ENCODE peak calls at places on chromosomes 13 and 19, in ten cellular contexts. One of them, this sample, is unnamed.

GRCh38 chr13:105346141-105346766 is 1189.2 kb downstream of the EFNB2 start:
- DNase-seq in astrocyte: peak; percentile 92
- DNase-seq in OCI-LY7: no peak
- DNase-seq in thyroid gland: no peak
- DNase-seq in esophagus muscularis mucosa: no peak
- DNase-seq in H9: no peak
- DNase-seq in heart left ventricle: no peak
- DNase-seq in CD8-positive, alpha-beta memory T cell: no peak
- DNase-seq in neuronal stem cell: no peak
- DNase-seq in effector memory CD4-positive, alpha-beta T cell: no peak
- DNase-seq in this sample: no peak

GRCh38 chr19:18634612-18635290 is 2.1 kb upstream of the KLHL26 start:
- DNase-seq in astrocyte: no peak
- DNase-seq in OCI-LY7: no peak
- DNase-seq in thyroid gland: peak; percentile 67
- DNase-seq in esophagus muscularis mucosa: no peak
- DNase-seq in H9: no peak
- DNase-seq in heart left ventricle: no peak
- DNase-seq in CD8-positive, alpha-beta memory T cell: no peak
- DNase-seq in neuronal stem cell: no peak
- DNase-seq in effector memory CD4-positive, alpha-beta T cell: no peak
- DNase-seq in this sample: no peak

GRCh38 chr13:44752184-44752583 is 176.1 kb upstream of the TSC22D1 start:
- DNase-seq in astrocyte: no peak
- DNase-seq in OCI-LY7: no peak
- DNase-seq in thyroid gland: no peak
- DNase-seq in esophagus muscularis mucosa: no peak
- DNase-seq in H9: no peak
- DNase-seq in heart left ventricle: no peak
- DNase-seq in CD8-positive, alpha-beta memory T cell: no peak
- DNase-seq in neuronal stem cell: no peak
- DNase-seq in effector memory CD4-positive, alpha-beta T cell: no peak
- DNase-seq in this sample: no peak

GRCh38 chr19:2171349-2172145 is 7.8 kb downstream of the DOT1L start:
- DNase-seq in astrocyte: no peak
- DNase-seq in OCI-LY7: peak; percentile 82
- DNase-seq in thyroid gland: peak; percentile 30
- DNase-seq in esophagus muscularis mucosa: no peak
- DNase-seq in H9: peak; percentile 71
- DNase-seq in heart left ventricle: peak; percentile 56
- DNase-seq in CD8-positive, alpha-beta memory T cell: peak; percentile 66
- DNase-seq in neuronal stem cell: no peak
- DNase-seq in effector memory CD4-positive, alpha-beta T cell: peak; percentile 68
- DNase-seq in this sample: peak; percentile 77

GRCh38 chr19:14595558-14595957 is 12.7 kb downstream of the CLEC17A start:
- DNase-seq in astrocyte: no peak
- DNase-seq in OCI-LY7: no peak
- DNase-seq in thyroid gland: no peak
- DNase-seq in esophagus muscularis mucosa: no peak
- DNase-seq in H9: no peak
- DNase-seq in heart left ventricle: no peak
- DNase-seq in CD8-positive, alpha-beta memory T cell: no peak
- DNase-seq in neuronal stem cell: no peak
- DNase-seq in effector memory CD4-positive, alpha-beta T cell: no peak
- DNase-seq in this sample: no peak

GRCh38 chr19:17553256-17553655 is 2.2 kb upstream of the COLGALT1 start:
- DNase-seq in astrocyte: peak; percentile 91
- DNase-seq in OCI-LY7: no peak
- DNase-seq in thyroid gland: peak; percentile 14
- DNase-seq in esophagus muscularis mucosa: no peak
- DNase-seq in H9: peak; percentile 41
- DNase-seq in heart left ventricle: peak; percentile 85
- DNase-seq in CD8-positive, alpha-beta memory T cell: no peak
- DNase-seq in neuronal stem cell: no peak
- DNase-seq in effector memory CD4-positive, alpha-beta T cell: no peak
- DNase-seq in this sample: no peak

GRCh38 chr19:16682539-16682938 is 21.6 kb downstream of the TMEM38A start:
- DNase-seq in astrocyte: no peak
- DNase-seq in OCI-LY7: no peak
- DNase-seq in thyroid gland: no peak
- DNase-seq in esophagus muscularis mucosa: no peak
- DNase-seq in H9: no peak
- DNase-seq in heart left ventricle: no peak
- DNase-seq in CD8-positive, alpha-beta memory T cell: no peak
- DNase-seq in neuronal stem cell: no peak
- DNase-seq in effector memory CD4-positive, alpha-beta T cell: no peak
- DNase-seq in this sample: no peak

GRCh38 chr13:44415815-44416214 is 42.2 kb downstream of the SERP2 start:
- DNase-seq in astrocyte: no peak
- DNase-seq in OCI-LY7: no peak
- DNase-seq in thyroid gland: no peak
- DNase-seq in esophagus muscularis mucosa: no peak
- DNase-seq in H9: peak; percentile 50
- DNase-seq in heart left ventricle: no peak
- DNase-seq in CD8-positive, alpha-beta memory T cell: no peak
- DNase-seq in neuronal stem cell: no peak
- DNase-seq in effector memory CD4-positive, alpha-beta T cell: no peak
- DNase-seq in this sample: no peak

GRCh38 chr13:23436680-23437079 is 3.2 kb upstream of the SACS start:
- DNase-seq in astrocyte: no peak
- DNase-seq in OCI-LY7: no peak
- DNase-seq in thyroid gland: no peak
- DNase-seq in esophagus muscularis mucosa: no peak
- DNase-seq in H9: no peak
- DNase-seq in heart left ventricle: no peak
- DNase-seq in CD8-positive, alpha-beta memory T cell: no peak
- DNase-seq in neuronal stem cell: no peak
- DNase-seq in effector memory CD4-positive, alpha-beta T cell: no peak
- DNase-seq in this sample: no peak

GRCh38 chr19:5932146-5932545 is 18.1 kb downstream of the CAPS start:
- DNase-seq in astrocyte: no peak
- DNase-seq in OCI-LY7: no peak
- DNase-seq in thyroid gland: no peak
- DNase-seq in esophagus muscularis mucosa: no peak
- DNase-seq in H9: no peak
- DNase-seq in heart left ventricle: no peak
- DNase-seq in CD8-positive, alpha-beta memory T cell: no peak
- DNase-seq in neuronal stem cell: no peak
- DNase-seq in effector memory CD4-positive, alpha-beta T cell: no peak
- DNase-seq in this sample: no peak

GRCh38 chr19:1503089-1503924 is 9.5 kb downstream of the ADAMTSL5 start:
- DNase-seq in astrocyte: no peak
- DNase-seq in OCI-LY7: peak; percentile 77
- DNase-seq in thyroid gland: peak; percentile 31
- DNase-seq in esophagus muscularis mucosa: no peak
- DNase-seq in H9: peak; percentile 79
- DNase-seq in heart left ventricle: no peak
- DNase-seq in CD8-positive, alpha-beta memory T cell: peak; percentile 51
- DNase-seq in neuronal stem cell: no peak
- DNase-seq in effector memory CD4-positive, alpha-beta T cell: peak; percentile 24
- DNase-seq in this sample: peak; percentile 51

GRCh38 chr19:6259312-6259861 is 20.4 kb downstream of the MLLT1 start:
- DNase-seq in astrocyte: no peak
- DNase-seq in OCI-LY7: no peak
- DNase-seq in thyroid gland: peak; percentile 43
- DNase-seq in esophagus muscularis mucosa: no peak
- DNase-seq in H9: no peak
- DNase-seq in heart left ventricle: no peak
- DNase-seq in CD8-positive, alpha-beta memory T cell: no peak
- DNase-seq in neuronal stem cell: no peak
- DNase-seq in effector memory CD4-positive, alpha-beta T cell: no peak
- DNase-seq in this sample: no peak

GRCh38 chr19:10009269-10009665 is 1.0 kb downstream of the COL5A3 start:
- DNase-seq in astrocyte: peak; percentile 57
- DNase-seq in OCI-LY7: no peak
- DNase-seq in thyroid gland: peak; percentile 35
- DNase-seq in esophagus muscularis mucosa: peak; percentile 92
- DNase-seq in H9: peak; percentile 63
- DNase-seq in heart left ventricle: peak; percentile 85
- DNase-seq in CD8-positive, alpha-beta memory T cell: peak; percentile 59
- DNase-seq in neuronal stem cell: peak; percentile 70
- DNase-seq in effector memory CD4-positive, alpha-beta T cell: peak; percentile 9
- DNase-seq in this sample: peak; percentile 64

GRCh38 chr13:25753976-25754375 is 297.8 kb downstream of the SHISA2 start:
- DNase-seq in astrocyte: peak; percentile 56
- DNase-seq in OCI-LY7: no peak
- DNase-seq in thyroid gland: no peak
- DNase-seq in esophagus muscularis mucosa: no peak
- DNase-seq in H9: no peak
- DNase-seq in heart left ventricle: no peak
- DNase-seq in CD8-positive, alpha-beta memory T cell: no peak
- DNase-seq in neuronal stem cell: no peak
- DNase-seq in effector memory CD4-positive, alpha-beta T cell: no peak
- DNase-seq in this sample: no peak

GRCh38 chr19:38004505-38005223 is 97.7 kb downstream of the SIPA1L3 start:
- DNase-seq in astrocyte: peak; percentile 96
- DNase-seq in OCI-LY7: peak; percentile 93
- DNase-seq in thyroid gland: peak; percentile 63
- DNase-seq in esophagus muscularis mucosa: peak; percentile 95
- DNase-seq in H9: peak; percentile 93
- DNase-seq in heart left ventricle: peak; percentile 85
- DNase-seq in CD8-positive, alpha-beta memory T cell: no peak
- DNase-seq in neuronal stem cell: peak; percentile 86
- DNase-seq in effector memory CD4-positive, alpha-beta T cell: no peak
- DNase-seq in this sample: no peak

DNA sequence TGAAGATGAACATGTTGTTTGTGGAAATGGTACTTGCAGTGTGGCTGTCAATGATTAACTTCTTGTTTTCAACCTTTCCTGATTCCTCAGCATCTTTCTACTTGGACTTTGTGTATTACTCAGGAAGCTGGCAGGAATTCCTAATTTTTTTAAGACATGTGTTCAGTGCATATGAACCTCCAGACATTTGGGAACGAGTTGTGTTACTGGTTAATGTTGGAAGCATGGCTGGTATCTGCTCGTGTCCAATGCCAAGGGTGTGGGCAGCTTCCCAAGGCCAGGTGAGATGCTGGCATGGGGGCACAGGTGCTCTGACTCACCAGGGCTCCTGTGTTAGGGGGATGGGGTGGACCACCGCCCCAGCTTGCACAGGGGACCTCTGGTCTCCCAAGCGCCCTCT is 61.1 kb upstream of the MCF2L start:
- DNase-seq in astrocyte: no peak
- DNase-seq in OCI-LY7: no peak
- DNase-seq in thyroid gland: no peak
- DNase-seq in esophagus muscularis mucosa: no peak
- DNase-seq in H9: no peak
- DNase-seq in heart left ventricle: no peak
- DNase-seq in CD8-positive, alpha-beta memory T cell: no peak
- DNase-seq in neuronal stem cell: no peak
- DNase-seq in effector memory CD4-positive, alpha-beta T cell: no peak
- DNase-seq in this sample: no peak
- H3K9me3 ChIP-seq in astrocyte: peaks cover 12% of the 10 kb centered on the region
- H3K9me3 ChIP-seq in OCI-LY7: no peaks in the 10 kb centered on the region
- H3K9me3 ChIP-seq in thyroid gland: no peaks in the 10 kb centered on the region
- H3K9me3 ChIP-seq in esophagus muscularis mucosa: peaks cover 14% of the 10 kb centered on the region
- H3K9me3 ChIP-seq in H9: no peaks in the 10 kb centered on the region
- H3K9me3 ChIP-seq in heart left ventricle: peaks cover 7% of the 10 kb centered on the region
- H3K9me3 ChIP-seq in CD8-positive, alpha-beta memory T cell: no peaks in the 10 kb centered on the region
- H3K9me3 ChIP-seq in neuronal stem cell: peaks cover 16% of the 10 kb centered on the region
- H3K9me3 ChIP-seq in effector memory CD4-positive, alpha-beta T cell: peaks cover 8% of the 10 kb centered on the region
- H3K9me3 ChIP-seq in this sample: no peaks in the 10 kb centered on the region

GRCh38 chr13:31972453-31972852 is 59.1 kb upstream of the FRY start:
- DNase-seq in astrocyte: no peak
- DNase-seq in OCI-LY7: no peak
- DNase-seq in thyroid gland: no peak
- DNase-seq in esophagus muscularis mucosa: no peak
- DNase-seq in H9: no peak
- DNase-seq in heart left ventricle: no peak
- DNase-seq in CD8-positive, alpha-beta memory T cell: no peak
- DNase-seq in neuronal stem cell: no peak
- DNase-seq in effector memory CD4-positive, alpha-beta T cell: no peak
- DNase-seq in this sample: no peak
- H3K9me3 ChIP-seq in astrocyte: no peaks in the 10 kb centered on the region
- H3K9me3 ChIP-seq in OCI-LY7: no peaks in the 10 kb centered on the region
- H3K9me3 ChIP-seq in thyroid gland: no peaks in the 10 kb centered on the region
- H3K9me3 ChIP-seq in esophagus muscularis mucosa: no peaks in the 10 kb centered on the region
- H3K9me3 ChIP-seq in H9: no peaks in the 10 kb centered on the region
- H3K9me3 ChIP-seq in heart left ventricle: no peaks in the 10 kb centered on the region
- H3K9me3 ChIP-seq in CD8-positive, alpha-beta memory T cell: no peaks in the 10 kb centered on the region
- H3K9me3 ChIP-seq in neuronal stem cell: no peaks in the 10 kb centered on the region
- H3K9me3 ChIP-seq in effector memory CD4-positive, alpha-beta T cell: no peaks in the 10 kb centered on the region
- H3K9me3 ChIP-seq in this sample: no peaks in the 10 kb centered on the region

DNA sequence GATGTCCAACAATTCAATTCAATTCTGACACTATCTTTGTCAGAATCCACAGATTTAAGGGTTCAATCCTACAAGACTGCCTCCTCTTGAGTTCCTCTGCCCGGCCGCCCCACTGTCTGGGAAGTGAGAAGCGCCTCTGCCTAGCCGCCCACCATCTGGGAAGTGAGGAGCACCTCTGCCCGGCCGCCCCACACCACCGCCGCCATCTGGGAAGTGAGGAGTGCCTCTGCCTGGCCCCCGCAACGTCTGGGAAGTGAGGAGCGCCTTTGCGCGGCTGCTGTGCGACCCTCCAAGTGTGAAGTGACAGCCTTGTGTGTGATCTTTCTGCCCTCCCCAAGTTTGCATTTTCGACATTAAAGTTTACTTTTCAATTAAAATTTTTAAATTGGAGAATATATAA is 6.0 kb downstream of the ZNF614 start:
- DNase-seq in astrocyte: no peak
- DNase-seq in OCI-LY7: no peak
- DNase-seq in thyroid gland: no peak
- DNase-seq in esophagus muscularis mucosa: no peak
- DNase-seq in H9: no peak
- DNase-seq in heart left ventricle: no peak
- DNase-seq in CD8-positive, alpha-beta memory T cell: no peak
- DNase-seq in neuronal stem cell: no peak
- DNase-seq in effector memory CD4-positive, alpha-beta T cell: no peak
- DNase-seq in this sample: no peak
- H3K9me3 ChIP-seq in astrocyte: peaks cover 15% of the 10 kb centered on the region
- H3K9me3 ChIP-seq in OCI-LY7: peaks cover 20% of the 10 kb centered on the region
- H3K9me3 ChIP-seq in thyroid gland: no peaks in the 10 kb centered on the region
- H3K9me3 ChIP-seq in esophagus muscularis mucosa: peaks cover 64% of the 10 kb centered on the region
- H3K9me3 ChIP-seq in H9: no peaks in the 10 kb centered on the region
- H3K9me3 ChIP-seq in heart left ventricle: peaks cover 39% of the 10 kb centered on the region
- H3K9me3 ChIP-seq in CD8-positive, alpha-beta memory T cell: peaks cover 58% of the 10 kb centered on the region
- H3K9me3 ChIP-seq in neuronal stem cell: peaks cover 12% of the 10 kb centered on the region
- H3K9me3 ChIP-seq in effector memory CD4-positive, alpha-beta T cell: peaks cover 36% of the 10 kb centered on the region
- H3K9me3 ChIP-seq in this sample: peaks cover 69% of the 10 kb centered on the region

GRCh38 chr19:56547535-56547934 is 8.8 kb downstream of the ZFP28 start:
- DNase-seq in astrocyte: no peak
- DNase-seq in OCI-LY7: no peak
- DNase-seq in thyroid gland: no peak
- DNase-seq in esophagus muscularis mucosa: no peak
- DNase-seq in H9: peak; percentile 41
- DNase-seq in heart left ventricle: no peak
- DNase-seq in CD8-positive, alpha-beta memory T cell: no peak
- DNase-seq in neuronal stem cell: no peak
- DNase-seq in effector memory CD4-positive, alpha-beta T cell: no peak
- DNase-seq in this sample: no peak
- H3K9me3 ChIP-seq in astrocyte: peaks cover 24% of the 10 kb centered on the region
- H3K9me3 ChIP-seq in OCI-LY7: peaks cover 9% of the 10 kb centered on the region
- H3K9me3 ChIP-seq in thyroid gland: no peaks in the 10 kb centered on the region
- H3K9me3 ChIP-seq in esophagus muscularis mucosa: peaks cover 94% of the 10 kb centered on the region
- H3K9me3 ChIP-seq in H9: peaks cover 40% of the 10 kb centered on the region
- H3K9me3 ChIP-seq in heart left ventricle: peaks cover 98% of the 10 kb centered on the region
- H3K9me3 ChIP-seq in CD8-positive, alpha-beta memory T cell: peaks cover 43% of the 10 kb centered on the region
- H3K9me3 ChIP-seq in neuronal stem cell: peaks cover 23% of the 10 kb centered on the region
- H3K9me3 ChIP-seq in effector memory CD4-positive, alpha-beta T cell: peaks cover 40% of the 10 kb centered on the region
- H3K9me3 ChIP-seq in this sample: peaks cover 22% of the 10 kb centered on the region

This sample was measured in T-helper 17 cell.